ENCODE peak calls at places on chromosomes 1 and 21, in four cellular contexts. One of them, this sample, is unnamed. For H3K9me3, the result is how much of the 10 kb centered on the place peaks cover.

GRCh38 chr21:41906770-41907169 is 27.6 kb upstream of the PRDM15 start:
- DNase-seq in HCT116: no peak
- DNase-seq in endothelial cell of umbilical vein: no peak
- DNase-seq in neural progenitor cell: no peak
- DNase-seq in this sample: no peak

GRCh38 chr21:31236528-31236927 is 107.5 kb downstream of the TIAM1 start:
- DNase-seq in HCT116: no peak
- DNase-seq in endothelial cell of umbilical vein: no peak
- DNase-seq in neural progenitor cell: no peak
- DNase-seq in this sample: no peak

GRCh38 chr1:2192031-2192995 is 2.3 kb downstream of the FAAP20 start:
- DNase-seq in HCT116: no peak
- DNase-seq in endothelial cell of umbilical vein: no peak
- DNase-seq in neural progenitor cell: no peak
- DNase-seq in this sample: no peak

GRCh38 chr1:73998348-73998959 is 199.5 kb downstream of the LRRIQ3 start:
- DNase-seq in HCT116: peak
- DNase-seq in endothelial cell of umbilical vein: peak
- DNase-seq in neural progenitor cell: peak
- DNase-seq in this sample: no peak

GRCh38 chr1:208228026-208228425 is 16.2 kb downstream of the PLXNA2 start:
- DNase-seq in HCT116: no peak
- DNase-seq in endothelial cell of umbilical vein: no peak
- DNase-seq in neural progenitor cell: no peak
- DNase-seq in this sample: no peak

GRCh38 chr1:168879906-168880734 is 151.1 kb upstream of the DPT start:
- DNase-seq in HCT116: no peak
- DNase-seq in endothelial cell of umbilical vein: peak
- DNase-seq in neural progenitor cell: peak
- DNase-seq in this sample: peak

GRCh38 chr1:16367258-16367967 is 371 bp downstream of the SZRD1 start:
- DNase-seq in HCT116: peak
- DNase-seq in endothelial cell of umbilical vein: peak
- DNase-seq in neural progenitor cell: peak
- DNase-seq in this sample: peak

GRCh38 chr1:63916485-63917360 is 142.9 kb downstream of the ROR1 start:
- DNase-seq in HCT116: no peak
- DNase-seq in endothelial cell of umbilical vein: no peak
- DNase-seq in neural progenitor cell: no peak
- DNase-seq in this sample: no peak

GRCh38 chr1:171869097-171869496 is 27.8 kb downstream of the DNM3 start:
- DNase-seq in HCT116: no peak
- DNase-seq in endothelial cell of umbilical vein: peak
- DNase-seq in neural progenitor cell: no peak
- DNase-seq in this sample: no peak

GRCh38 chr1:36908096-36908495 is 126.2 kb downstream of the GRIK3 start:
- DNase-seq in HCT116: no peak
- DNase-seq in endothelial cell of umbilical vein: no peak
- DNase-seq in neural progenitor cell: no peak
- DNase-seq in this sample: no peak

GRCh38 chr1:52420713-52421112 is 16.3 kb downstream of the PRPF38A start:
- DNase-seq in HCT116: no peak
- DNase-seq in endothelial cell of umbilical vein: no peak
- DNase-seq in neural progenitor cell: no peak
- DNase-seq in this sample: no peak

GRCh38 chr1:172585861-172586260 is 52.9 kb downstream of the SUCO start:
- DNase-seq in HCT116: no peak
- DNase-seq in endothelial cell of umbilical vein: no peak
- DNase-seq in neural progenitor cell: no peak
- DNase-seq in this sample: no peak

GRCh38 chr1:100731309-100731708 is 11.8 kb downstream of the VCAM1 start:
- DNase-seq in HCT116: no peak
- DNase-seq in endothelial cell of umbilical vein: no peak
- DNase-seq in neural progenitor cell: no peak
- DNase-seq in this sample: no peak

DNA sequence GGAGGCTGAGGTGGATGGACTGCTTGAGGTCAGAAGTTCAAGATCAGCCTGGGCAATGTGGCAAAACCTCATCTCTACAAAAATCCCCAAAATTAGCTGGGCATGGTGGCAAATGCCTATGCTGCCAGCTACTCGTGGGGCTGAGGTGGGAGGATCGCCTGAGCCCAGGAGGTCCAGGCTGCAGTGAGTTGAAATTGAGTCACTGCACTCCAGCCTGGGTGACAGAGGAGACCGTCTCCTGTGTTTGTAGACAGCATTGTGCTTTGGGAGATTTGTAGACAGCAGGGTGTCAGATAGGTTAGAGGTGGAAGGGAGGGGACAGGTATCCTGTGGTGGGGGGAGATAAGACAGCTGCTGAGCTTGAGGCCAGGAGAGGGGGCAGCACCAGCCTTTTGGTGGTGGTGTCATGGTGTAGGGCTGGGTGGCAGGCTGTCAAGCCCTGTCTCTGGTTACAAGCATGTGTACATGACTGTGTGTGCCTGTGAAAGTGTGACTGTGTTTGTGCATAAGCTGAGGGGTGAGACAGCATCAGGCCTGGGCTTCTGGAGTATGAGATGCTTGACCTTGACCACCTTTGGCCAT is 15.2 kb downstream of the PPFIA4 start:
- DNase-seq in HCT116: no peak
- DNase-seq in endothelial cell of umbilical vein: no peak
- DNase-seq in neural progenitor cell: no peak
- DNase-seq in this sample: no peak
- H3K9me3 ChIP-seq in HCT116: under half
- H3K9me3 ChIP-seq in endothelial cell of umbilical vein: under half
- H3K9me3 ChIP-seq in neural progenitor cell: under half
- H3K9me3 ChIP-seq in this sample: under half

GRCh38 chr1:247368501-247368900 is 36.8 kb upstream of the ZNF496 start:
- DNase-seq in HCT116: no peak
- DNase-seq in endothelial cell of umbilical vein: no peak
- DNase-seq in neural progenitor cell: no peak
- DNase-seq in this sample: no peak

GRCh38 chr1:247362074-247362597 is 30.5 kb upstream of the ZNF496 start:
- DNase-seq in HCT116: no peak
- DNase-seq in endothelial cell of umbilical vein: no peak
- DNase-seq in neural progenitor cell: no peak
- DNase-seq in this sample: no peak

GRCh38 chr1:247367786-247368342 is 36.2 kb upstream of the ZNF496 start:
- DNase-seq in HCT116: no peak
- DNase-seq in endothelial cell of umbilical vein: no peak
- DNase-seq in neural progenitor cell: no peak
- DNase-seq in this sample: no peak

GRCh38 chr1:247366926-247367325 is 35.3 kb upstream of the ZNF496 start:
- DNase-seq in HCT116: no peak
- DNase-seq in endothelial cell of umbilical vein: no peak
- DNase-seq in neural progenitor cell: no peak
- DNase-seq in this sample: no peak

GRCh38 chr1:247365023-247365422 is 33.4 kb upstream of the ZNF496 start:
- DNase-seq in HCT116: no peak
- DNase-seq in endothelial cell of umbilical vein: no peak
- DNase-seq in neural progenitor cell: no peak
- DNase-seq in this sample: no peak
- H3K9ac ChIP-seq in HCT116: no peak
- H3K9ac ChIP-seq in endothelial cell of umbilical vein: no peak
- H3K9ac ChIP-seq in neural progenitor cell: no peak
- H3K9ac ChIP-seq in this sample: no peak

GRCh38 chr1:152502496-152503180 is 8.0 kb upstream of the LCE5A start:
- DNase-seq in HCT116: no peak
- DNase-seq in endothelial cell of umbilical vein: no peak
- DNase-seq in neural progenitor cell: no peak
- DNase-seq in this sample: no peak
- H3K9me3 ChIP-seq in HCT116: under half
- H3K9me3 ChIP-seq in endothelial cell of umbilical vein: under half
- H3K9me3 ChIP-seq in neural progenitor cell: under half
- H3K9me3 ChIP-seq in this sample: under half

DNA sequence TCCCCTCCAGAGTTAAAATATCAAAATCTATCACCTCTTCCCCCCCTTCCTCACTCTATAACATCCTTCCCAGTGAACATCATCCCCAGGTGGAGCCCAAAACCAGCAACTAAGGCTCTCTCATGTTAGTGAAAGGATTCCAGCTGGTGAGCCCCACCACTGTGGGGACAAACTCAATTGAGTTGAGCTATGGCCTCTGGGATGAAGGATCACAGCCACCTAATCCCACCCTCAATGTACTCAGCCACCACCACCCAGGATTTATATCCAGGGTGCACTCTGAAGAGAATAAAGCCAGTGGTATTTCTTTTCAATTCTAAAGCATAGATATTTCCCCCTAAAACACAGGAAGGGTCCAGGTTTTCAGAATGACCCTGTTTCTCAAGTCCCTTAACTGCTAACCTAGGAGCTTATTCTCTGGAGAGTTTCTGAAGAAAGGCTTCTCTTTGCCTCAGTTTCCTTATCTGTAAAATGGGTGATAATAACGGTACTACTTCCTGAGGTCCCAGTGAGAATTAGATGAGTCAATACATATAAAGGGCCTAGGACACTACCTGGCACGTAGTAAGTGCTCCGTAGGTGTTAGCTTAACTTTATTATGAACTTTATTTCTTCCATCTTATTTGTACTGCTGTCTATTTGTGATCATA is 15.6 kb upstream of the BOLA1 start:
- DNase-seq in HCT116: no peak
- DNase-seq in endothelial cell of umbilical vein: no peak
- DNase-seq in neural progenitor cell: no peak
- DNase-seq in this sample: no peak
- H3K9ac ChIP-seq in HCT116: no peak
- H3K9ac ChIP-seq in endothelial cell of umbilical vein: no peak
- H3K9ac ChIP-seq in neural progenitor cell: no peak
- H3K9ac ChIP-seq in this sample: no peak

This sample was measured in colonic mucosa.